ENCODE peak calls at places on chromosomes 3 and 15, in nine cellular contexts. K is K562; Z is OCI-LY7; W is neuronal stem cell; S is stomach; F is cardiac muscle cell; A is fibroblast of lung; Q is CD8-positive, alpha-beta memory T cell; Y is CD4-positive, alpha-beta T cell. G is an unnamed sample.

GRCh38 chr3:713225-713624 is 379.6 kb upstream of the CNTN6 start:
- DNase-seq in Q (no peak), A (no peak), F (no peak), Y (no peak), K (no peak), W (no peak), S (no peak), Z (no peak), G (no peak)

GRCh38 chr3:123546133-123546755 is 38.6 kb downstream of the HACD2 start:
- DNase-seq in K (no peak), F (peak; percentile 38), S (no peak), A (peak; percentile 77), W (no peak), Z (no peak), Y (no peak), Q (no peak), G (peak; percentile 58)

GRCh38 chr15:71054286-71054952 is 60.9 kb upstream of the THSD4 start:
- DNase-seq in K (no peak), F (no peak), Y (no peak), Z (no peak), S (no peak), W (no peak), Q (no peak), A (peak; percentile 29), G (no peak)

GRCh38 chr3:5972586-5972985 is 785.1 kb downstream of the EDEM1 start:
- DNase-seq in A (peak; percentile 56), Q (no peak), S (no peak), K (no peak), Z (no peak), W (no peak), F (no peak), Y (no peak), G (no peak)

GRCh38 chr3:183330881-183331280 is 77.8 kb downstream of the B3GNT5 start:
- DNase-seq in Q (no peak), W (no peak), A (no peak), S (no peak), Z (no peak), Y (no peak), F (no peak), K (peak; percentile 41), G (no peak)

GRCh38 chr15:66188464-66188863 is 65.1 kb downstream of the MEGF11 start:
- DNase-seq in F (no peak), A (no peak), Y (no peak), W (no peak), Q (no peak), K (no peak), S (no peak), Z (peak; percentile 62), G (no peak)

GRCh38 chr3:11601446-11602241 is 42.1 kb downstream of the VGLL4 start:
- DNase-seq in S (peak; percentile 60), Y (no peak), W (no peak), Q (no peak), A (peak; percentile 74), Z (peak; percentile 92), K (no peak), F (peak; percentile 67), G (peak; percentile 88)

GRCh38 chr15:96336045-96336642 is 5.6 kb downstream of the NR2F2 start:
- DNase-seq in K (no peak), A (peak; percentile 35), S (no peak), W (peak; percentile 57), Z (no peak), Y (no peak), F (no peak), Q (no peak), G (no peak)

GRCh38 chr3:49727924-49728361 is 4.2 kb upstream of the GMPPB start:
- DNase-seq in Q (no peak), F (no peak), W (no peak), Z (no peak), Y (no peak), K (no peak), A (no peak), S (no peak), G (no peak)

GRCh38 chr3:49733551-49733950 is 9.8 kb upstream of the GMPPB start:
- DNase-seq in Y (no peak), W (no peak), S (no peak), Z (no peak), F (no peak), Q (no peak), K (no peak), A (no peak), G (no peak)

GRCh38 chr3:49727154-49727923 is 3.6 kb upstream of the GMPPB start:
- DNase-seq in A (no peak), Y (no peak), F (no peak), Z (peak; percentile 87), Q (no peak), K (no peak), S (no peak), W (no peak), G (no peak)

GRCh38 chr3:49734752-49735151 is 11.0 kb upstream of the GMPPB start:
- DNase-seq in K (no peak), Z (no peak), W (no peak), A (no peak), Q (no peak), F (no peak), S (peak; percentile 11), Y (no peak), G (no peak)

GRCh38 chr3:49732592-49732991 is 8.8 kb upstream of the GMPPB start:
- DNase-seq in W (no peak), Q (no peak), S (no peak), F (no peak), K (no peak), A (no peak), Y (no peak), Z (no peak), G (no peak)
- H3K27ac ChIP-seq in W (no peak overlapping the region), Q (no peak overlapping the region), S (no peak overlapping the region), F (no peak overlapping the region), K (no peak overlapping the region), A (no peak overlapping the region), Y (no peak overlapping the region), Z (no peak overlapping the region), G (no peak overlapping the region)

DNA sequence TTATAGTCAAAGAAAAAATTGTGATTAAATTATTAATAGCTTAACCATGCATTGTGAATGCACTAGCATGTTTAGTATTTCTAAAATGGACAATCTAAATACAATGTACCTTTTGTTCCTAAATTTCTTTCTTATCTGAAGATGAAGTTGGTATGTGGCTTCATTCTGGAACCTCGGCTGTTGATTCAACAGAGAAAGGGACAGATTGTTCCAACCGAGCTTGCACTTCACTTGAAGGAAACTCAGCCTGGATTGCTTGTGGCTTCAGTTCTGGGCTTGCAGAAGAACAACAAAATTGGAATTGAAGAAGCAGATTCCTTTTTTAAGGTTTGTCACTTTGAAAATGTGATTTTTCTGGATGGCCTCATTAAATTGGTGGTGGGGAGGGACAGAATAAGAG is 32.6 kb downstream of the HPS3 start:
- DNase-seq in W (no peak), S (no peak), Y (no peak), Q (no peak), F (peak; percentile 48), K (no peak), A (no peak), Z (no peak), G (no peak)
- H3K27ac ChIP-seq in W (no peak overlapping the region), S (no peak overlapping the region), Y (no peak overlapping the region), Q (no peak overlapping the region), F (no peak overlapping the region), K (no peak overlapping the region), A (no peak overlapping the region), Z (no peak overlapping the region), G (no peak overlapping the region)

GRCh38 chr3:16362781-16363180 is 97.8 kb downstream of the OXNAD1 start:
- DNase-seq in Q (no peak), Y (no peak), W (no peak), A (peak; percentile 53), Z (no peak), F (no peak), K (no peak), S (no peak), G (peak; percentile 40)

GRCh38 chr3:16364323-16364722 is 99.3 kb downstream of the OXNAD1 start:
- DNase-seq in F (no peak), Z (no peak), A (no peak), W (no peak), K (no peak), Y (no peak), S (no peak), Q (no peak), G (no peak)

GRCh38 chr3:16363636-16364035 is 98.6 kb downstream of the OXNAD1 start:
- DNase-seq in K (no peak), F (no peak), A (no peak), S (no peak), Q (no peak), Z (no peak), Y (no peak), W (no peak), G (no peak)

GRCh38 chr3:16359331-16359730 is 94.3 kb downstream of the OXNAD1 start:
- DNase-seq in Q (no peak), Y (no peak), K (no peak), Z (peak; percentile 37), A (no peak), W (no peak), S (no peak), F (no peak), G (no peak)

DNA sequence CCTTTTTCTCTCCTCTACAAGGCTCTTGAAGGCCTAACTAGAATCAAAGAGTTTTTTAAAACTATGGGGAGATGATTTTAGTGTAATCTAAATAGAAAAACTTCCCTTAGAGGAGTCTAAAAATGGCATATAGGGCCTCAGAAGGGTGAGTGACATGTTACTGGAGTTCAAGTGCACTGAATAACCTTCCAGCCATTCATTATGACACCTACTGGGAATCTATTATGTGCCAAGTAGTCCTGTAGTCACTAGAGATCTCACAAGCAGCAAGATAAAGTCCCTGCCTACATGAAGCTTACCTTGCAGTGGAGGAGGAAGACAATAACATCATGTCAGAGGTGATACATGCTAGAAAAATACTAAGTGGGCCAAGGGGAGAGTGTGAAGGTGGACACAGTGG is 96.1 kb downstream of the OXNAD1 start:
- DNase-seq in A (no peak), S (no peak), Q (no peak), K (no peak), Z (no peak), F (no peak), Y (no peak), W (no peak), G (no peak)
- H3K27ac ChIP-seq in A (no peak overlapping the region), S (no peak overlapping the region), Q (no peak overlapping the region), K (no peak overlapping the region), Z (no peak overlapping the region), F (no peak overlapping the region), Y (no peak overlapping the region), W (no peak overlapping the region), G (no peak overlapping the region)

DNA sequence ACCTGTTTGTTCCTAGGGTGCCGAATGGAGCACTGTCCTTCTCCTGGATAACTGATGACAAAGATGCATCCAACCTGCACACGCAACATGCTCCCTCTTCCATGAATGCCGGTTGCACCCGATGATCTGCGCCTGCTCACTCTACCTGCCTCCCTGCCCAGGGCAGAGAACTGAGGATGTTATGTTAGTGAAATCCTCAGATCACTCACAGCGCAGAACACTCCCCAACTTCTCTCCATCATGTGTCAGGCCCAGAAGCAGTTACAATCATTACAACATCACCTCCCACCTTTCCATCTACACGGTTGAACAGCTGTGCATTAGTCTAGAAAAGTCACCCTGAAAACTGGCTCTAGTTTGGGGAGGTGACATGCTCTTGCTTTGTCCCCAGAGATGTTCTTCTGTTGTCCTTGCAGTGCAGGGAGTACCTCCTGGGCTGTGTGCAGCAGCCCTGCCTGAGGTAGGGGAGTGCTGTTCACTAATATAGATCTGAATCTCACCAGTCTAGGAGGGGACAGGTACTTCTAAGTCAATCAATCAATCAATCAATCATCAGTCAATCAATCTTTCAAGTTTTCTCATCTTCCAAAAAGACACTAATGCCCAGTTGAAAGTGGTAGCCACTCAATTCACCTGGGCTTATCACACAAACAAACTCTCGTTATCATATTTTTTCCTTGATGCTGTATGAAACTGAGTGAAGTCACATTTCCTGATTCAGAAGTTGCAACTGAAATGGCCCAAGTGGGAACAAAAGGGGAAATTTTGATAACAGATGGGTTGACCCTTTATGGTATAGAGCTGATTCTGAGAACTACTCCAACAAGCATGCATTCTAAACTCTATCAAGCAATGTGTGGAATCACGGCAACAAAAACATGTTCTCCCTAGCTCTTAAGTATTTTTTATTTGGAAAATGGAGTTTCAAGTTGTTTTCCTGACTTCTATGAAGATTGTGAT is 15.4 kb upstream of the ISLR start:
- DNase-seq in A (no peak), Y (no peak), Z (no peak), F (no peak), S (no peak), Q (no peak), K (no peak), W (no peak), G (no peak)
- H3K27ac ChIP-seq in A (no peak overlapping the region), Y (no peak overlapping the region), Z (no peak overlapping the region), F (peak overlapping the region; percentile 86), S (no peak overlapping the region), Q (no peak overlapping the region), K (no peak overlapping the region), W (no peak overlapping the region), G (no peak overlapping the region)

G was measured in GM23248.